ENCODE peak calls at places on chromosomes 4 and X, in ten cellular contexts. Q, D, T, C, P, L, Z, I, H and S are unnamed samples.

GRCh38 chr4:94523617-94524016 is 71.9 kb downstream of the PDLIM5 start:
- DNase-seq in Q (peak), Z (peak), C (no peak), P (no peak), T (no peak), L (no peak), H (no peak), D (peak), I (no peak), S (no peak)

GRCh38 chrX:79573760-79574159 is 206.6 kb upstream of the ITM2A start:
- DNase-seq in P (no peak), L (no peak), Z (no peak), C (no peak), H (no peak), Q (no peak), D (no peak), I (no peak), T (no peak), S (no peak)

GRCh38 chrX:96211953-96212352 is 472.7 kb upstream of the DIAPH2 start:
- DNase-seq in I (no peak), Z (no peak), P (no peak), C (no peak), T (no peak), H (no peak), L (no peak), D (no peak), Q (no peak), S (no peak)

GRCh38 chrX:25558137-25558536 is 542.4 kb upstream of the ARX start:
- DNase-seq in D (no peak), Q (no peak), I (no peak), H (no peak), L (no peak), T (no peak), C (no peak), P (no peak), Z (no peak), S (peak)

GRCh38 chrX:108362026-108362425 is 76.2 kb downstream of the COL4A6 start:
- DNase-seq in D (no peak), Q (no peak), I (no peak), Z (no peak), T (no peak), P (peak), H (no peak), L (no peak), C (no peak), S (no peak)

GRCh38 chrX:108224727-108225455 is 133.3 kb downstream of the ATG4A start:
- DNase-seq in L (peak), H (peak), Z (peak), P (peak), C (no peak), I (peak), D (peak), T (no peak), Q (peak), S (peak)

GRCh38 chrX:87409113-87409841 is 108.3 kb upstream of the KLHL4 start:
- DNase-seq in P (peak), I (peak), H (no peak), Z (peak), L (peak), C (peak), Q (peak), D (peak), T (peak), S (no peak)

GRCh38 chr4:70425306-70425705 is 27.6 kb downstream of the OPRPN start:
- DNase-seq in H (no peak), T (no peak), D (no peak), Z (no peak), L (no peak), P (no peak), Q (no peak), C (no peak), I (no peak), S (no peak)

GRCh38 chr4:175946472-175947116 is 119.0 kb upstream of the WDR17 start:
- DNase-seq in P (no peak), T (no peak), Q (no peak), C (no peak), H (no peak), I (no peak), Z (no peak), L (no peak), D (peak), S (no peak)

GRCh38 chr4:119728185-119728584 is 99.6 kb upstream of the PDE5A start:
- DNase-seq in Z (no peak), D (no peak), L (no peak), T (no peak), I (no peak), P (no peak), C (no peak), Q (peak), H (no peak), S (no peak)

GRCh38 chr4:4320951-4321714 is 31.1 kb downstream of the ZBTB49 start:
- DNase-seq in C (no peak), P (no peak), D (no peak), I (no peak), Z (no peak), H (no peak), L (no peak), Q (no peak), T (peak), S (no peak)

GRCh38 chr4:164748375-164748774 is 5.6 kb upstream of the SMIM31 start:
- DNase-seq in I (no peak), H (no peak), Z (peak), D (peak), P (peak), T (no peak), L (no peak), C (no peak), Q (peak), S (no peak)

GRCh38 chrX:55135171-55135570 is 46.4 kb downstream of the PAGE2 start:
- DNase-seq in D (peak), H (peak), Z (peak), Q (peak), I (peak), L (peak), C (peak), T (no peak), P (peak), S (peak)
- TF ChIP-seq CTCF in D (peak), H (no peak), Z (peak), Q (peak), I (peak), L (peak), C (peak), T (peak), P (peak), S (peak)

DNA sequence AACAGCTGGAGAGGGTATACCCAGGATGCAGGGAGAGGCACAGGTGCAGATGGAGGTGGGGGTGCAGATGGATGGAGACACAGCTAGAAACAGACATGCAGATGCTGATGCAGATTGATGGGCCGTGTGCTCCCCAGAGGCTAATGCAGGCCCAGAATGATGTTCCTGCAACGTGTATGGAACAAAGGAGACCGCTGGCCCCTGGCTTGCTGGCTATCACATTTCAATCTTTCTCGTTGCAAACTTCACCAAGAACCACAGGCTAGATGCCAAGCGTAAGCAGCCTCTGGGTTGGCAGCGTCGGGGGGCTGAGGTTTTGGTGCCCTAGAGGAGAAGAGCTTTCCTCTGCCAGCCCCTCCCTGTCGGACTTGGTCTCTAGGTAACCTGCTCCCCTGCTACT is 68.9 kb upstream of the PSAPL1 start:
- DNase-seq in Z (no peak), H (no peak), L (no peak), D (no peak), Q (no peak), I (no peak), T (no peak), P (no peak), C (no peak), S (no peak)
- TF ChIP-seq CTCF in Z (no peak), H (no peak), L (no peak), D (no peak), Q (no peak), I (no peak), T (no peak), P (no peak), C (no peak), S (no peak)

GRCh38 chrX:15786930-15787329 is 3.4 kb upstream of the ZRSR2 start:
- DNase-seq in T (no peak), P (no peak), C (no peak), L (no peak), D (no peak), I (no peak), H (no peak), Z (no peak), Q (no peak), S (no peak)

GRCh38 chrX:15785176-15785735 is 5.0 kb upstream of the ZRSR2 start:
- DNase-seq in P (no peak), Z (no peak), Q (no peak), L (no peak), I (no peak), T (no peak), C (no peak), H (no peak), D (no peak), S (no peak)

GRCh38 chrX:15781964-15782711 is 8.1 kb upstream of the ZRSR2 start:
- DNase-seq in D (no peak), L (no peak), H (peak), Z (no peak), C (no peak), T (no peak), I (no peak), P (no peak), Q (no peak), S (no peak)
- TF ChIP-seq CTCF in D (no peak), L (no peak), H (no peak), Z (no peak), C (no peak), T (no peak), I (no peak), P (no peak), Q (no peak), S (no peak)

GRCh38 chrX:109660756-109661155 is 35.8 kb upstream of the KCNE5 start:
- DNase-seq in I (no peak), C (no peak), L (no peak), P (no peak), T (no peak), Z (no peak), H (no peak), D (peak), Q (peak), S (no peak)

GRCh38 chrX:109656774-109657173 is 31.8 kb upstream of the KCNE5 start:
- DNase-seq in T (no peak), I (no peak), C (no peak), L (no peak), H (no peak), Z (no peak), Q (no peak), P (no peak), D (peak), S (no peak)

GRCh38 chrX:109654710-109655109 is 29.7 kb upstream of the KCNE5 start:
- DNase-seq in Q (no peak), P (no peak), D (no peak), L (no peak), I (no peak), T (no peak), Z (no peak), H (no peak), C (no peak), S (no peak)

GRCh38 chrX:109658391-109658790 is 33.4 kb upstream of the KCNE5 start:
- DNase-seq in I (no peak), H (no peak), L (no peak), T (no peak), Q (no peak), P (no peak), Z (peak), C (no peak), D (no peak), S (no peak)

GRCh38 chrX:109655802-109656201 is 30.8 kb upstream of the KCNE5 start:
- DNase-seq in P (no peak), D (no peak), Q (no peak), L (no peak), H (no peak), I (no peak), Z (no peak), C (no peak), T (no peak), S (no peak)
- TF ChIP-seq CTCF in P (no peak), D (no peak), Q (no peak), L (no peak), H (no peak), I (no peak), Z (no peak), C (no peak), T (no peak), S (no peak)

GRCh38 chrX:115311139-115311538 is 21.6 kb downstream of the LUZP4 start:
- DNase-seq in L (no peak), Q (no peak), P (no peak), I (no peak), H (no peak), Z (no peak), D (no peak), T (no peak), C (no peak), S (no peak)

GRCh38 chrX:115311666-115312065 is 22.2 kb downstream of the LUZP4 start:
- DNase-seq in T (no peak), Z (peak), Q (no peak), D (peak), P (peak), C (no peak), L (peak), I (no peak), H (no peak), S (no peak)
- TF ChIP-seq CTCF in T (no peak), Z (no peak), Q (no peak), D (no peak), P (peak), C (no peak), L (no peak), I (no peak), H (no peak), S (no peak)